ENCODE peak calls at places on chromosomes 6 and 20, in eight cellular contexts. One of them, this sample, is unnamed.

GRCh38 chr6:85660181-85660611 is 17.5 kb upstream of the SYNCRIP start:
- DNase-seq in testis: no peak
- DNase-seq in heart right ventricle: no peak
- DNase-seq in left lung: no peak
- DNase-seq in endodermal cell: no peak
- DNase-seq in left ventricle myocardium inferior: no peak
- DNase-seq in upper lobe of right lung: no peak
- DNase-seq in lower lobe of right lung: no peak
- DNase-seq in this sample: no peak

GRCh38 chr6:158634695-158635426 is 9.7 kb downstream of the DYNLT1 start:
- DNase-seq in testis: no peak
- DNase-seq in heart right ventricle: no peak
- DNase-seq in left lung: no peak
- DNase-seq in endodermal cell: no peak
- DNase-seq in left ventricle myocardium inferior: no peak
- DNase-seq in upper lobe of right lung: peak; percentile 10
- DNase-seq in lower lobe of right lung: no peak
- DNase-seq in this sample: no peak

GRCh38 chr6:138116661-138116999 is 9.4 kb upstream of the PERP start:
- DNase-seq in testis: no peak
- DNase-seq in heart right ventricle: no peak
- DNase-seq in left lung: no peak
- DNase-seq in endodermal cell: no peak
- DNase-seq in left ventricle myocardium inferior: no peak
- DNase-seq in upper lobe of right lung: no peak
- DNase-seq in lower lobe of right lung: no peak
- DNase-seq in this sample: no peak

GRCh38 chr20:46546293-46546692 is 4.2 kb downstream of the OCSTAMP start:
- DNase-seq in testis: peak; percentile 65
- DNase-seq in heart right ventricle: no peak
- DNase-seq in left lung: no peak
- DNase-seq in endodermal cell: no peak
- DNase-seq in left ventricle myocardium inferior: no peak
- DNase-seq in upper lobe of right lung: no peak
- DNase-seq in lower lobe of right lung: no peak
- DNase-seq in this sample: no peak

GRCh38 chr20:56237337-56237736 is 11.2 kb upstream of the MC3R start:
- DNase-seq in testis: no peak
- DNase-seq in heart right ventricle: no peak
- DNase-seq in left lung: no peak
- DNase-seq in endodermal cell: no peak
- DNase-seq in left ventricle myocardium inferior: no peak
- DNase-seq in upper lobe of right lung: no peak
- DNase-seq in lower lobe of right lung: no peak
- DNase-seq in this sample: no peak

GRCh38 chr6:43471399-43471798 is 6.0 kb upstream of the TJAP1 start:
- DNase-seq in testis: no peak
- DNase-seq in heart right ventricle: no peak
- DNase-seq in left lung: no peak
- DNase-seq in endodermal cell: no peak
- DNase-seq in left ventricle myocardium inferior: no peak
- DNase-seq in upper lobe of right lung: no peak
- DNase-seq in lower lobe of right lung: no peak
- DNase-seq in this sample: no peak

GRCh38 chr6:2807342-2808090 is 34.1 kb downstream of the SERPINB1 start:
- DNase-seq in testis: no peak
- DNase-seq in heart right ventricle: no peak
- DNase-seq in left lung: no peak
- DNase-seq in endodermal cell: no peak
- DNase-seq in left ventricle myocardium inferior: no peak
- DNase-seq in upper lobe of right lung: no peak
- DNase-seq in lower lobe of right lung: no peak
- DNase-seq in this sample: no peak

GRCh38 chr6:81981812-81982211 is 229.3 kb upstream of the TENT5A start:
- DNase-seq in testis: no peak
- DNase-seq in heart right ventricle: no peak
- DNase-seq in left lung: no peak
- DNase-seq in endodermal cell: no peak
- DNase-seq in left ventricle myocardium inferior: no peak
- DNase-seq in upper lobe of right lung: no peak
- DNase-seq in lower lobe of right lung: no peak
- DNase-seq in this sample: no peak

GRCh38 chr20:22460803-22461202 is 123.6 kb downstream of the FOXA2 start:
- DNase-seq in testis: no peak
- DNase-seq in heart right ventricle: no peak
- DNase-seq in left lung: no peak
- DNase-seq in endodermal cell: no peak
- DNase-seq in left ventricle myocardium inferior: no peak
- DNase-seq in upper lobe of right lung: no peak
- DNase-seq in lower lobe of right lung: no peak
- DNase-seq in this sample: no peak

GRCh38 chr6:87789198-87789899 is 87.3 kb upstream of the AKIRIN2 start:
- DNase-seq in testis: peak; percentile 44
- DNase-seq in heart right ventricle: no peak
- DNase-seq in left lung: no peak
- DNase-seq in endodermal cell: no peak
- DNase-seq in left ventricle myocardium inferior: no peak
- DNase-seq in upper lobe of right lung: no peak
- DNase-seq in lower lobe of right lung: no peak
- DNase-seq in this sample: no peak

GRCh38 chr6:33750244-33750991 is 3.7 kb upstream of the IP6K3 start:
- DNase-seq in testis: no peak
- DNase-seq in heart right ventricle: no peak
- DNase-seq in left lung: no peak
- DNase-seq in endodermal cell: no peak
- DNase-seq in left ventricle myocardium inferior: no peak
- DNase-seq in upper lobe of right lung: no peak
- DNase-seq in lower lobe of right lung: no peak
- DNase-seq in this sample: no peak

GRCh38 chr20:19885981-19886665 is 128.1 kb downstream of the RIN2 start:
- DNase-seq in testis: no peak
- DNase-seq in heart right ventricle: peak; percentile 57
- DNase-seq in left lung: no peak
- DNase-seq in endodermal cell: peak; percentile 57
- DNase-seq in left ventricle myocardium inferior: peak; percentile 58
- DNase-seq in upper lobe of right lung: peak; percentile 63
- DNase-seq in lower lobe of right lung: peak; percentile 70
- DNase-seq in this sample: no peak

GRCh38 chr20:1629321-1629720 is 9.5 kb upstream of the SIRPB1 start:
- DNase-seq in testis: no peak
- DNase-seq in heart right ventricle: no peak
- DNase-seq in left lung: no peak
- DNase-seq in endodermal cell: no peak
- DNase-seq in left ventricle myocardium inferior: no peak
- DNase-seq in upper lobe of right lung: no peak
- DNase-seq in lower lobe of right lung: no peak
- DNase-seq in this sample: no peak

GRCh38 chr20:38043512-38044300 is 10.2 kb downstream of the RPRD1B start:
- DNase-seq in testis: no peak
- DNase-seq in heart right ventricle: no peak
- DNase-seq in left lung: no peak
- DNase-seq in endodermal cell: no peak
- DNase-seq in left ventricle myocardium inferior: no peak
- DNase-seq in upper lobe of right lung: no peak
- DNase-seq in lower lobe of right lung: no peak
- DNase-seq in this sample: no peak

GRCh38 chr6:797479-798077 is 104.6 kb upstream of the EXOC2 start:
- DNase-seq in testis: peak; percentile 69
- DNase-seq in heart right ventricle: no peak
- DNase-seq in left lung: no peak
- DNase-seq in endodermal cell: peak; percentile 73
- DNase-seq in left ventricle myocardium inferior: no peak
- DNase-seq in upper lobe of right lung: no peak
- DNase-seq in lower lobe of right lung: no peak
- DNase-seq in this sample: no peak

GRCh38 chr6:157885211-157885788 is 62.3 kb downstream of the SNX9 start:
- DNase-seq in testis: no peak
- DNase-seq in heart right ventricle: no peak
- DNase-seq in left lung: no peak
- DNase-seq in endodermal cell: no peak
- DNase-seq in left ventricle myocardium inferior: no peak
- DNase-seq in upper lobe of right lung: no peak
- DNase-seq in lower lobe of right lung: no peak
- DNase-seq in this sample: no peak

GRCh38 chr6:160386869-160387518 is 38.8 kb downstream of the SLC22A3 start:
- DNase-seq in testis: no peak
- DNase-seq in heart right ventricle: no peak
- DNase-seq in left lung: peak; percentile 83
- DNase-seq in endodermal cell: no peak
- DNase-seq in left ventricle myocardium inferior: peak; percentile 31
- DNase-seq in upper lobe of right lung: no peak
- DNase-seq in lower lobe of right lung: peak; percentile 54
- DNase-seq in this sample: no peak
- H3K4me3 ChIP-seq in testis: no peak overlapping the region
- H3K4me3 ChIP-seq in heart right ventricle: no peak overlapping the region
- H3K4me3 ChIP-seq in left lung: no peak overlapping the region
- H3K4me3 ChIP-seq in endodermal cell: no peak overlapping the region
- H3K4me3 ChIP-seq in left ventricle myocardium inferior: no peak overlapping the region
- H3K4me3 ChIP-seq in upper lobe of right lung: no peak overlapping the region
- H3K4me3 ChIP-seq in lower lobe of right lung: no peak overlapping the region
- H3K4me3 ChIP-seq in this sample: peak overlapping the region; percentile 14

DNA sequence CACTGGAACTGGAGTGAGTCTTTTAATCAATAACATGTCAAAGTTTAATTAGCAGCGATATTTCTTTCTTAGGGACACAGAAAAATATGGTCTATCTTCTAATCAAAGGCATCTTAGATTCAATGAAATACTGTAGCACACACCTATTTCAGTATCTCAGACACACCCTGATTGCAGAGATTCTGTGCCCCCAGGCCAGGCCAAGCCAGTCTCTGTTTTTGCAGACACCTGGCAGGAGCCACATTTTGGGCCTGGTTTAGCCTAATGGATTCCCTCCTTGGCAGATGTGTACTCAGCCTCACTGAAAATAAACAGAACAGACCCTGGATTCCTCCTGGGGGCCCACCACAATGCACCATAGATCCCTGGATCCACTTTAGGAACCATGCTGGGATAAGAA is 74.8 kb downstream of the LRFN2 start:
- DNase-seq in testis: no peak
- DNase-seq in heart right ventricle: no peak
- DNase-seq in left lung: no peak
- DNase-seq in endodermal cell: no peak
- DNase-seq in left ventricle myocardium inferior: no peak
- DNase-seq in upper lobe of right lung: no peak
- DNase-seq in lower lobe of right lung: no peak
- DNase-seq in this sample: no peak
- H3K27ac ChIP-seq in testis: no peak overlapping the region
- H3K27ac ChIP-seq in heart right ventricle: no peak overlapping the region
- H3K27ac ChIP-seq in left lung: no peak overlapping the region
- H3K27ac ChIP-seq in endodermal cell: no peak overlapping the region
- H3K27ac ChIP-seq in left ventricle myocardium inferior: no peak overlapping the region
- H3K27ac ChIP-seq in upper lobe of right lung: no peak overlapping the region
- H3K27ac ChIP-seq in lower lobe of right lung: no peak overlapping the region
- H3K27ac ChIP-seq in this sample: no peak overlapping the region

GRCh38 chr6:26383624-26384417 is 913 bp downstream of the BTN2A2 start:
- DNase-seq in testis: peak; percentile 55
- DNase-seq in heart right ventricle: no peak
- DNase-seq in left lung: no peak
- DNase-seq in endodermal cell: peak; percentile 77
- DNase-seq in left ventricle myocardium inferior: no peak
- DNase-seq in upper lobe of right lung: no peak
- DNase-seq in lower lobe of right lung: no peak
- DNase-seq in this sample: no peak

GRCh38 chr6:26380256-26380655 is 2.7 kb upstream of the BTN2A2 start:
- DNase-seq in testis: no peak
- DNase-seq in heart right ventricle: no peak
- DNase-seq in left lung: no peak
- DNase-seq in endodermal cell: no peak
- DNase-seq in left ventricle myocardium inferior: no peak
- DNase-seq in upper lobe of right lung: no peak
- DNase-seq in lower lobe of right lung: no peak
- DNase-seq in this sample: no peak

GRCh38 chr6:26375270-26375669 is 7.6 kb upstream of the BTN2A2 start:
- DNase-seq in testis: no peak
- DNase-seq in heart right ventricle: no peak
- DNase-seq in left lung: no peak
- DNase-seq in endodermal cell: peak; percentile 55
- DNase-seq in left ventricle myocardium inferior: no peak
- DNase-seq in upper lobe of right lung: no peak
- DNase-seq in lower lobe of right lung: no peak
- DNase-seq in this sample: no peak

GRCh38 chr6:26379236-26380139 is 3.4 kb upstream of the BTN2A2 start:
- DNase-seq in testis: no peak
- DNase-seq in heart right ventricle: no peak
- DNase-seq in left lung: no peak
- DNase-seq in endodermal cell: no peak
- DNase-seq in left ventricle myocardium inferior: no peak
- DNase-seq in upper lobe of right lung: no peak
- DNase-seq in lower lobe of right lung: no peak
- DNase-seq in this sample: no peak
- TF ChIP-seq CTCF in testis: no peak
- TF ChIP-seq CTCF in heart right ventricle: no peak
- TF ChIP-seq CTCF in left lung: no peak
- TF ChIP-seq CTCF in endodermal cell: no peak
- TF ChIP-seq CTCF in left ventricle myocardium inferior: no peak
- TF ChIP-seq CTCF in upper lobe of right lung: no peak
- TF ChIP-seq CTCF in lower lobe of right lung: no peak
- TF ChIP-seq CTCF in this sample: no peak

GRCh38 chr20:34062651-34063482 is 49.2 kb downstream of the EIF2S2 start:
- DNase-seq in testis: no peak
- DNase-seq in heart right ventricle: no peak
- DNase-seq in left lung: no peak
- DNase-seq in endodermal cell: no peak
- DNase-seq in left ventricle myocardium inferior: no peak
- DNase-seq in upper lobe of right lung: no peak
- DNase-seq in lower lobe of right lung: no peak
- DNase-seq in this sample: no peak

GRCh38 chr20:34055290-34055689 is 56.8 kb downstream of the EIF2S2 start:
- DNase-seq in testis: no peak
- DNase-seq in heart right ventricle: no peak
- DNase-seq in left lung: no peak
- DNase-seq in endodermal cell: no peak
- DNase-seq in left ventricle myocardium inferior: no peak
- DNase-seq in upper lobe of right lung: no peak
- DNase-seq in lower lobe of right lung: no peak
- DNase-seq in this sample: no peak

GRCh38 chr20:34060970-34061369 is 51.1 kb downstream of the EIF2S2 start:
- DNase-seq in testis: no peak
- DNase-seq in heart right ventricle: no peak
- DNase-seq in left lung: no peak
- DNase-seq in endodermal cell: no peak
- DNase-seq in left ventricle myocardium inferior: no peak
- DNase-seq in upper lobe of right lung: no peak
- DNase-seq in lower lobe of right lung: no peak
- DNase-seq in this sample: no peak

GRCh38 chr20:34061695-34062094 is 50.3 kb downstream of the EIF2S2 start:
- DNase-seq in testis: no peak
- DNase-seq in heart right ventricle: no peak
- DNase-seq in left lung: no peak
- DNase-seq in endodermal cell: no peak
- DNase-seq in left ventricle myocardium inferior: no peak
- DNase-seq in upper lobe of right lung: no peak
- DNase-seq in lower lobe of right lung: no peak
- DNase-seq in this sample: no peak

DNA sequence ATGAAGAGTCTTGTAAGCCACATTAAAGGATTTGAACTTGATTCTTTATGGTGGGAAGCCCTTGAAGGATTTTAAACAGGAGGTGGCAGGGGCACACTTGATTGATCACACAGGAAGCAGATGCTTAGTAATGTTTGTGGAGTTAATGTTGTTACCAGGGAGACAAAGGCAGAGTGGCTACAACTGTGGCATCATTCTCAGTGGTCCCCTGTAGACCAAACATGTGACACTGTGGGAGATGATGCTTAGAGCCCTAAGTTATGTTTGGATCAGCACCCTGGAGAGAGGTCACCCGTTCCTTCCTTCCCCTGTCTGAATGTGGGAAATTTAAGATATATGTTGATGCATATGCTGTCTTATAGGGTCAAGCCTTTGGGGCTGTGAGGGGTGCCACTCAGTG is 53.2 kb downstream of the EIF2S2 start:
- DNase-seq in testis: no peak
- DNase-seq in heart right ventricle: no peak
- DNase-seq in left lung: no peak
- DNase-seq in endodermal cell: no peak
- DNase-seq in left ventricle myocardium inferior: no peak
- DNase-seq in upper lobe of right lung: no peak
- DNase-seq in lower lobe of right lung: no peak
- DNase-seq in this sample: no peak
- H3K4me3 ChIP-seq in testis: no peak overlapping the region
- H3K4me3 ChIP-seq in heart right ventricle: no peak overlapping the region
- H3K4me3 ChIP-seq in left lung: no peak overlapping the region
- H3K4me3 ChIP-seq in endodermal cell: no peak overlapping the region
- H3K4me3 ChIP-seq in left ventricle myocardium inferior: no peak overlapping the region
- H3K4me3 ChIP-seq in upper lobe of right lung: no peak overlapping the region
- H3K4me3 ChIP-seq in lower lobe of right lung: no peak overlapping the region
- H3K4me3 ChIP-seq in this sample: no peak overlapping the region

This sample was measured in coronary artery.